ENCODE peak calls at places on chromosomes 13 and 19, in ten cellular contexts. V, G, Y, T, R, D, C, X, P and Z are unnamed samples.

GRCh38 chr13:48448285-48448962 is 35.5 kb upstream of the LPAR6 start:
- DNase-seq in V (no peak), G (no peak), Y (no peak), T (no peak), R (no peak), D (no peak), C (no peak), X (no peak), P (no peak), Z (no peak)

GRCh38 chr13:26051231-26052135 is at the start of gene SHISA2:
- DNase-seq in V (peak), G (peak), Y (no peak), T (peak), R (peak), D (no peak), C (no peak), X (peak), P (peak), Z (no peak)

GRCh38 chr13:41492432-41493267 is 35.3 kb downstream of the RGCC start:
- DNase-seq in V (no peak), G (no peak), Y (no peak), T (peak), R (no peak), D (no peak), C (no peak), X (no peak), P (no peak), Z (no peak)

GRCh38 chr19:18340237-18340989 is at the start of gene PGPEP1:
- DNase-seq in V (peak), G (peak), Y (peak), T (peak), R (peak), D (peak), C (peak), X (no peak), P (peak), Z (peak)

GRCh38 chr19:28710278-28710677 is 502.7 kb downstream of the UQCRFS1 start:
- DNase-seq in V (peak), G (peak), Y (no peak), T (no peak), R (no peak), D (no peak), C (no peak), X (no peak), P (peak), Z (no peak)

GRCh38 chr19:45976180-45976579 is 2.5 kb upstream of the NOVA2 start:
- DNase-seq in V (no peak), G (no peak), Y (no peak), T (no peak), R (no peak), D (no peak), C (no peak), X (peak), P (peak), Z (no peak)

GRCh38 chr13:31064636-31065035 is 97.1 kb downstream of the HSPH1 start:
- DNase-seq in V (no peak), G (no peak), Y (no peak), T (no peak), R (no peak), D (no peak), C (no peak), X (no peak), P (no peak), Z (no peak)

GRCh38 chr13:44292545-44292944 is 81.1 kb upstream of the SERP2 start:
- DNase-seq in V (no peak), G (no peak), Y (no peak), T (peak), R (no peak), D (no peak), C (no peak), X (no peak), P (no peak), Z (no peak)

GRCh38 chr19:47433121-47433520 is 13.8 kb upstream of the MEIS3 start:
- DNase-seq in V (no peak), G (no peak), Y (no peak), T (no peak), R (no peak), D (no peak), C (no peak), X (no peak), P (peak), Z (no peak)

GRCh38 chr13:96632536-96633320 is 361.5 kb downstream of the OXGR1 start:
- DNase-seq in V (no peak), G (no peak), Y (no peak), T (no peak), R (no peak), D (no peak), C (no peak), X (no peak), P (peak), Z (no peak)

GRCh38 chr19:40549007-40549708 is 27.5 kb upstream of the SHKBP1 start:
- DNase-seq in V (peak), G (peak), Y (peak), T (peak), R (peak), D (peak), C (peak), X (no peak), P (peak), Z (no peak)

GRCh38 chr13:98141938-98142426 is 912 bp upstream of the FARP1 start:
- DNase-seq in V (no peak), G (peak), Y (no peak), T (no peak), R (peak), D (no peak), C (no peak), X (no peak), P (peak), Z (no peak)

GRCh38 chr13:101450749-101451130 is 1.7 kb upstream of the ITGBL1 start:
- DNase-seq in V (no peak), G (no peak), Y (no peak), T (no peak), R (no peak), D (no peak), C (no peak), X (no peak), P (no peak), Z (no peak)

GRCh38 chr13:95212962-95213850 is 88.0 kb downstream of the ABCC4 start:
- DNase-seq in V (no peak), G (no peak), Y (no peak), T (no peak), R (no peak), D (no peak), C (no peak), X (no peak), P (no peak), Z (no peak)

GRCh38 chr19:13172335-13173128 is 22.3 kb downstream of the IER2 start:
- DNase-seq in V (peak), G (peak), Y (no peak), T (peak), R (no peak), D (peak), C (peak), X (no peak), P (peak), Z (peak)

GRCh38 chr19:39996218-39996810 is 546 bp upstream of the ZNF546 start:
- DNase-seq in V (peak), G (peak), Y (no peak), T (peak), R (no peak), D (peak), C (no peak), X (no peak), P (peak), Z (no peak)

GRCh38 chr19:48413879-48414623 is 20.6 kb downstream of the GRIN2D start:
- DNase-seq in V (no peak), G (peak), Y (no peak), T (no peak), R (no peak), D (no peak), C (no peak), X (no peak), P (no peak), Z (no peak)

GRCh38 chr13:55160911-55161310 is 1979.8 kb upstream of the PRR20A start:
- DNase-seq in V (no peak), G (no peak), Y (no peak), T (no peak), R (no peak), D (no peak), C (no peak), X (no peak), P (no peak), Z (no peak)

GRCh38 chr19:12664406-12665280 is 1.9 kb downstream of the MAN2B1 start:
- DNase-seq in V (no peak), G (no peak), Y (no peak), T (no peak), R (peak), D (no peak), C (no peak), X (no peak), P (no peak), Z (no peak)

GRCh38 chr19:58279042-58279924 is 528 bp downstream of the ZNF8 start:
- DNase-seq in V (peak), G (peak), Y (no peak), T (peak), R (peak), D (peak), C (peak), X (peak), P (peak), Z (no peak)

GRCh38 chr13:99228737-99229691 is 28.4 kb downstream of the UBAC2 start:
- DNase-seq in V (peak), G (peak), Y (no peak), T (no peak), R (no peak), D (peak), C (no peak), X (no peak), P (no peak), Z (no peak)

GRCh38 chr19:27777726-27778125 is 1435.2 kb downstream of the UQCRFS1 start:
- DNase-seq in V (no peak), G (no peak), Y (no peak), T (no peak), R (no peak), D (peak), C (no peak), X (no peak), P (no peak), Z (no peak)

GRCh38 chr19:50428768-50429463 is 3.8 kb upstream of the MYBPC2 start:
- DNase-seq in V (no peak), G (no peak), Y (no peak), T (no peak), R (no peak), D (no peak), C (no peak), X (no peak), P (no peak), Z (no peak)